ENCODE peak calls at places on chromosomes 16 and 17, in six cellular contexts. One of them, this sample, is unnamed.

GRCh38 chr16:3274490-3274889 is 8.8 kb upstream of the ZNF263 start:
- DNase-seq in activated CD4-positive, alpha-beta T cell treated with anti-CD3 and anti-CD28 coated beads, Interleukin-2, amount 10 ng/mL, durations not matched to agents 24 days and 14 days: no peak
- DNase-seq in activated T-cell treated with anti-CD3 and anti-CD28 coated beads, Interleukin-2, amount 50 U/mL, for 48 hours: no peak
- DNase-seq in hepatic stellate cell: no peak
- DNase-seq in endothelial cell: no peak
- DNase-seq in right lobe of liver: no peak
- DNase-seq in this sample: no peak

GRCh38 chr17:44467108-44467507 is 36.1 kb downstream of the GPATCH8 start:
- DNase-seq in endothelial cell: no peak
- DNase-seq in right lobe of liver: no peak
- DNase-seq in hepatic stellate cell: no peak
- DNase-seq in activated CD4-positive, alpha-beta T cell treated with anti-CD3 and anti-CD28 coated beads, Interleukin-2, amount 10 ng/mL, durations not matched to agents 24 days and 14 days: no peak
- DNase-seq in activated T-cell treated with anti-CD3 and anti-CD28 coated beads, Interleukin-2, amount 50 U/mL, for 48 hours: no peak
- DNase-seq in this sample: no peak

GRCh38 chr17:56977673-56978395 is at the start of gene SCPEP1:
- DNase-seq in hepatic stellate cell: peak; percentile 91
- DNase-seq in activated T-cell treated with anti-CD3 and anti-CD28 coated beads, Interleukin-2, amount 50 U/mL, for 48 hours: peak; percentile 89
- DNase-seq in activated CD4-positive, alpha-beta T cell treated with anti-CD3 and anti-CD28 coated beads, Interleukin-2, amount 10 ng/mL, durations not matched to agents 24 days and 14 days: peak; percentile 93
- DNase-seq in endothelial cell: peak; percentile 81
- DNase-seq in right lobe of liver: peak; percentile 87
- DNase-seq in this sample: peak; percentile 45

GRCh38 chr16:87361916-87362619 is 21.5 kb downstream of the FBXO31 start:
- DNase-seq in activated CD4-positive, alpha-beta T cell treated with anti-CD3 and anti-CD28 coated beads, Interleukin-2, amount 10 ng/mL, durations not matched to agents 24 days and 14 days: no peak
- DNase-seq in right lobe of liver: no peak
- DNase-seq in endothelial cell: no peak
- DNase-seq in hepatic stellate cell: no peak
- DNase-seq in activated T-cell treated with anti-CD3 and anti-CD28 coated beads, Interleukin-2, amount 50 U/mL, for 48 hours: no peak
- DNase-seq in this sample: no peak

GRCh38 chr17:37744961-37745800 is at the start of gene HNF1B:
- DNase-seq in activated CD4-positive, alpha-beta T cell treated with anti-CD3 and anti-CD28 coated beads, Interleukin-2, amount 10 ng/mL, durations not matched to agents 24 days and 14 days: peak; percentile 71
- DNase-seq in right lobe of liver: peak; percentile 80
- DNase-seq in endothelial cell: no peak
- DNase-seq in activated T-cell treated with anti-CD3 and anti-CD28 coated beads, Interleukin-2, amount 50 U/mL, for 48 hours: peak; percentile 33
- DNase-seq in hepatic stellate cell: no peak
- DNase-seq in this sample: no peak

GRCh38 chr16:65059421-65059980 is 62.4 kb downstream of the CDH11 start:
- DNase-seq in hepatic stellate cell: no peak
- DNase-seq in endothelial cell: no peak
- DNase-seq in right lobe of liver: no peak
- DNase-seq in activated CD4-positive, alpha-beta T cell treated with anti-CD3 and anti-CD28 coated beads, Interleukin-2, amount 10 ng/mL, durations not matched to agents 24 days and 14 days: no peak
- DNase-seq in activated T-cell treated with anti-CD3 and anti-CD28 coated beads, Interleukin-2, amount 50 U/mL, for 48 hours: no peak
- DNase-seq in this sample: no peak

GRCh38 chr16:89067677-89068076 is 26.0 kb upstream of the ACSF3 start:
- DNase-seq in activated T-cell treated with anti-CD3 and anti-CD28 coated beads, Interleukin-2, amount 50 U/mL, for 48 hours: no peak
- DNase-seq in right lobe of liver: no peak
- DNase-seq in activated CD4-positive, alpha-beta T cell treated with anti-CD3 and anti-CD28 coated beads, Interleukin-2, amount 10 ng/mL, durations not matched to agents 24 days and 14 days: no peak
- DNase-seq in endothelial cell: no peak
- DNase-seq in hepatic stellate cell: no peak
- DNase-seq in this sample: no peak

GRCh38 chr17:27776882-27777624 is 23.3 kb downstream of the NOS2 start:
- DNase-seq in activated CD4-positive, alpha-beta T cell treated with anti-CD3 and anti-CD28 coated beads, Interleukin-2, amount 10 ng/mL, durations not matched to agents 24 days and 14 days: no peak
- DNase-seq in activated T-cell treated with anti-CD3 and anti-CD28 coated beads, Interleukin-2, amount 50 U/mL, for 48 hours: no peak
- DNase-seq in endothelial cell: no peak
- DNase-seq in hepatic stellate cell: no peak
- DNase-seq in right lobe of liver: no peak
- DNase-seq in this sample: no peak

GRCh38 chr17:20216154-20216815 is 207.1 kb downstream of the SPECC1 start:
- DNase-seq in hepatic stellate cell: no peak
- DNase-seq in activated CD4-positive, alpha-beta T cell treated with anti-CD3 and anti-CD28 coated beads, Interleukin-2, amount 10 ng/mL, durations not matched to agents 24 days and 14 days: no peak
- DNase-seq in endothelial cell: no peak
- DNase-seq in right lobe of liver: no peak
- DNase-seq in activated T-cell treated with anti-CD3 and anti-CD28 coated beads, Interleukin-2, amount 50 U/mL, for 48 hours: no peak
- DNase-seq in this sample: no peak

GRCh38 chr16:56824335-56824734 is 40.7 kb upstream of the SLC12A3 start:
- DNase-seq in activated CD4-positive, alpha-beta T cell treated with anti-CD3 and anti-CD28 coated beads, Interleukin-2, amount 10 ng/mL, durations not matched to agents 24 days and 14 days: no peak
- DNase-seq in activated T-cell treated with anti-CD3 and anti-CD28 coated beads, Interleukin-2, amount 50 U/mL, for 48 hours: no peak
- DNase-seq in right lobe of liver: no peak
- DNase-seq in hepatic stellate cell: peak; percentile 18
- DNase-seq in endothelial cell: no peak
- DNase-seq in this sample: no peak

GRCh38 chr17:52678211-52678610 is 519.7 kb upstream of the CA10 start:
- DNase-seq in endothelial cell: no peak
- DNase-seq in hepatic stellate cell: no peak
- DNase-seq in activated T-cell treated with anti-CD3 and anti-CD28 coated beads, Interleukin-2, amount 50 U/mL, for 48 hours: no peak
- DNase-seq in right lobe of liver: no peak
- DNase-seq in activated CD4-positive, alpha-beta T cell treated with anti-CD3 and anti-CD28 coated beads, Interleukin-2, amount 10 ng/mL, durations not matched to agents 24 days and 14 days: no peak
- DNase-seq in this sample: no peak

GRCh38 chr16:60907645-60908044 is 1128.6 kb downstream of the CDH8 start:
- DNase-seq in hepatic stellate cell: no peak
- DNase-seq in activated T-cell treated with anti-CD3 and anti-CD28 coated beads, Interleukin-2, amount 50 U/mL, for 48 hours: no peak
- DNase-seq in endothelial cell: no peak
- DNase-seq in right lobe of liver: no peak
- DNase-seq in activated CD4-positive, alpha-beta T cell treated with anti-CD3 and anti-CD28 coated beads, Interleukin-2, amount 10 ng/mL, durations not matched to agents 24 days and 14 days: no peak
- DNase-seq in this sample: no peak

GRCh38 chr17:10226930-10227695 is 28.7 kb upstream of the GAS7 start:
- DNase-seq in activated T-cell treated with anti-CD3 and anti-CD28 coated beads, Interleukin-2, amount 50 U/mL, for 48 hours: peak; percentile 63
- DNase-seq in hepatic stellate cell: no peak
- DNase-seq in activated CD4-positive, alpha-beta T cell treated with anti-CD3 and anti-CD28 coated beads, Interleukin-2, amount 10 ng/mL, durations not matched to agents 24 days and 14 days: peak; percentile 76
- DNase-seq in right lobe of liver: peak; percentile 54
- DNase-seq in endothelial cell: peak; percentile 68
- DNase-seq in this sample: no peak

GRCh38 chr17:78962345-78962983 is 17.3 kb downstream of the LGALS3BP start:
- DNase-seq in right lobe of liver: no peak
- DNase-seq in activated T-cell treated with anti-CD3 and anti-CD28 coated beads, Interleukin-2, amount 50 U/mL, for 48 hours: no peak
- DNase-seq in endothelial cell: no peak
- DNase-seq in activated CD4-positive, alpha-beta T cell treated with anti-CD3 and anti-CD28 coated beads, Interleukin-2, amount 10 ng/mL, durations not matched to agents 24 days and 14 days: no peak
- DNase-seq in hepatic stellate cell: peak; percentile 49
- DNase-seq in this sample: no peak

GRCh38 chr17:73539176-73539575 is 105.1 kb downstream of the SDK2 start:
- DNase-seq in hepatic stellate cell: no peak
- DNase-seq in right lobe of liver: no peak
- DNase-seq in endothelial cell: no peak
- DNase-seq in activated T-cell treated with anti-CD3 and anti-CD28 coated beads, Interleukin-2, amount 50 U/mL, for 48 hours: no peak
- DNase-seq in activated CD4-positive, alpha-beta T cell treated with anti-CD3 and anti-CD28 coated beads, Interleukin-2, amount 10 ng/mL, durations not matched to agents 24 days and 14 days: no peak
- DNase-seq in this sample: no peak

GRCh38 chr16:20944861-20945390 is 44.4 kb downstream of the LYRM1 start:
- DNase-seq in activated CD4-positive, alpha-beta T cell treated with anti-CD3 and anti-CD28 coated beads, Interleukin-2, amount 10 ng/mL, durations not matched to agents 24 days and 14 days: peak; percentile 89
- DNase-seq in hepatic stellate cell: no peak
- DNase-seq in right lobe of liver: no peak
- DNase-seq in endothelial cell: no peak
- DNase-seq in activated T-cell treated with anti-CD3 and anti-CD28 coated beads, Interleukin-2, amount 50 U/mL, for 48 hours: peak; percentile 70
- DNase-seq in this sample: no peak

GRCh38 chr16:69182730-69183416 is 4.1 kb upstream of the SNTB2 start:
- DNase-seq in hepatic stellate cell: no peak
- DNase-seq in endothelial cell: no peak
- DNase-seq in activated T-cell treated with anti-CD3 and anti-CD28 coated beads, Interleukin-2, amount 50 U/mL, for 48 hours: no peak
- DNase-seq in activated CD4-positive, alpha-beta T cell treated with anti-CD3 and anti-CD28 coated beads, Interleukin-2, amount 10 ng/mL, durations not matched to agents 24 days and 14 days: no peak
- DNase-seq in right lobe of liver: peak; percentile 54
- DNase-seq in this sample: no peak

GRCh38 chr17:33318241-33318640 is 25.1 kb upstream of the ASIC2 start:
- DNase-seq in activated CD4-positive, alpha-beta T cell treated with anti-CD3 and anti-CD28 coated beads, Interleukin-2, amount 10 ng/mL, durations not matched to agents 24 days and 14 days: no peak
- DNase-seq in activated T-cell treated with anti-CD3 and anti-CD28 coated beads, Interleukin-2, amount 50 U/mL, for 48 hours: no peak
- DNase-seq in right lobe of liver: no peak
- DNase-seq in endothelial cell: no peak
- DNase-seq in hepatic stellate cell: no peak
- DNase-seq in this sample: no peak

GRCh38 chr16:13897806-13898205 is 22.1 kb upstream of the ERCC4 start:
- DNase-seq in right lobe of liver: no peak
- DNase-seq in hepatic stellate cell: no peak
- DNase-seq in activated T-cell treated with anti-CD3 and anti-CD28 coated beads, Interleukin-2, amount 50 U/mL, for 48 hours: no peak
- DNase-seq in activated CD4-positive, alpha-beta T cell treated with anti-CD3 and anti-CD28 coated beads, Interleukin-2, amount 10 ng/mL, durations not matched to agents 24 days and 14 days: no peak
- DNase-seq in endothelial cell: no peak
- DNase-seq in this sample: no peak

GRCh38 chr16:51402785-51403184 is 251.7 kb upstream of the SALL1 start:
- DNase-seq in right lobe of liver: peak; percentile 67
- DNase-seq in hepatic stellate cell: no peak
- DNase-seq in endothelial cell: no peak
- DNase-seq in activated T-cell treated with anti-CD3 and anti-CD28 coated beads, Interleukin-2, amount 50 U/mL, for 48 hours: no peak
- DNase-seq in activated CD4-positive, alpha-beta T cell treated with anti-CD3 and anti-CD28 coated beads, Interleukin-2, amount 10 ng/mL, durations not matched to agents 24 days and 14 days: no peak
- DNase-seq in this sample: no peak

GRCh38 chr17:30588798-30589247 is 111.6 kb downstream of the GOSR1 start:
- DNase-seq in hepatic stellate cell: no peak
- DNase-seq in endothelial cell: no peak
- DNase-seq in right lobe of liver: no peak
- DNase-seq in activated CD4-positive, alpha-beta T cell treated with anti-CD3 and anti-CD28 coated beads, Interleukin-2, amount 10 ng/mL, durations not matched to agents 24 days and 14 days: no peak
- DNase-seq in activated T-cell treated with anti-CD3 and anti-CD28 coated beads, Interleukin-2, amount 50 U/mL, for 48 hours: no peak
- DNase-seq in this sample: no peak

GRCh38 chr17:5758651-5759050 is 174.3 kb upstream of the NLRP1 start:
- DNase-seq in activated CD4-positive, alpha-beta T cell treated with anti-CD3 and anti-CD28 coated beads, Interleukin-2, amount 10 ng/mL, durations not matched to agents 24 days and 14 days: no peak
- DNase-seq in hepatic stellate cell: no peak
- DNase-seq in endothelial cell: no peak
- DNase-seq in activated T-cell treated with anti-CD3 and anti-CD28 coated beads, Interleukin-2, amount 50 U/mL, for 48 hours: no peak
- DNase-seq in right lobe of liver: no peak
- DNase-seq in this sample: no peak

GRCh38 chr17:29207986-29208385 is 27.8 kb upstream of the MYO18A start:
- DNase-seq in hepatic stellate cell: no peak
- DNase-seq in right lobe of liver: no peak
- DNase-seq in endothelial cell: no peak
- DNase-seq in activated T-cell treated with anti-CD3 and anti-CD28 coated beads, Interleukin-2, amount 50 U/mL, for 48 hours: no peak
- DNase-seq in activated CD4-positive, alpha-beta T cell treated with anti-CD3 and anti-CD28 coated beads, Interleukin-2, amount 10 ng/mL, durations not matched to agents 24 days and 14 days: no peak
- DNase-seq in this sample: no peak

GRCh38 chr16:23398987-23399805 is 53.8 kb downstream of the COG7 start:
- DNase-seq in activated T-cell treated with anti-CD3 and anti-CD28 coated beads, Interleukin-2, amount 50 U/mL, for 48 hours: no peak
- DNase-seq in activated CD4-positive, alpha-beta T cell treated with anti-CD3 and anti-CD28 coated beads, Interleukin-2, amount 10 ng/mL, durations not matched to agents 24 days and 14 days: no peak
- DNase-seq in right lobe of liver: no peak
- DNase-seq in hepatic stellate cell: no peak
- DNase-seq in endothelial cell: peak; percentile 21
- DNase-seq in this sample: no peak

GRCh38 chr17:2695243-2695960 is 16.2 kb downstream of the CLUH start:
- DNase-seq in right lobe of liver: peak; percentile 47
- DNase-seq in activated CD4-positive, alpha-beta T cell treated with anti-CD3 and anti-CD28 coated beads, Interleukin-2, amount 10 ng/mL, durations not matched to agents 24 days and 14 days: no peak
- DNase-seq in hepatic stellate cell: no peak
- DNase-seq in endothelial cell: no peak
- DNase-seq in activated T-cell treated with anti-CD3 and anti-CD28 coated beads, Interleukin-2, amount 50 U/mL, for 48 hours: peak; percentile 12
- DNase-seq in this sample: no peak

GRCh38 chr17:68600881-68601564 is at the start of gene FAM20A:
- DNase-seq in endothelial cell: peak; percentile 19
- DNase-seq in activated T-cell treated with anti-CD3 and anti-CD28 coated beads, Interleukin-2, amount 50 U/mL, for 48 hours: peak; percentile 29
- DNase-seq in hepatic stellate cell: no peak
- DNase-seq in activated CD4-positive, alpha-beta T cell treated with anti-CD3 and anti-CD28 coated beads, Interleukin-2, amount 10 ng/mL, durations not matched to agents 24 days and 14 days: no peak
- DNase-seq in right lobe of liver: peak; percentile 96
- DNase-seq in this sample: no peak

GRCh38 chr17:81858170-81858966 is 2.0 kb downstream of the P4HB start:
- DNase-seq in activated T-cell treated with anti-CD3 and anti-CD28 coated beads, Interleukin-2, amount 50 U/mL, for 48 hours: no peak
- DNase-seq in endothelial cell: no peak
- DNase-seq in right lobe of liver: peak; percentile 63
- DNase-seq in hepatic stellate cell: no peak
- DNase-seq in activated CD4-positive, alpha-beta T cell treated with anti-CD3 and anti-CD28 coated beads, Interleukin-2, amount 10 ng/mL, durations not matched to agents 24 days and 14 days: no peak
- DNase-seq in this sample: no peak

GRCh38 chr17:19755392-19755791 is 7.3 kb upstream of the ALDH3A1 start:
- DNase-seq in right lobe of liver: no peak
- DNase-seq in hepatic stellate cell: no peak
- DNase-seq in activated CD4-positive, alpha-beta T cell treated with anti-CD3 and anti-CD28 coated beads, Interleukin-2, amount 10 ng/mL, durations not matched to agents 24 days and 14 days: no peak
- DNase-seq in activated T-cell treated with anti-CD3 and anti-CD28 coated beads, Interleukin-2, amount 50 U/mL, for 48 hours: no peak
- DNase-seq in endothelial cell: no peak
- DNase-seq in this sample: no peak

GRCh38 chr17:70137451-70138230 is 31.7 kb upstream of the KCNJ2 start:
- DNase-seq in hepatic stellate cell: peak; percentile 69
- DNase-seq in activated T-cell treated with anti-CD3 and anti-CD28 coated beads, Interleukin-2, amount 50 U/mL, for 48 hours: peak; percentile 26
- DNase-seq in right lobe of liver: no peak
- DNase-seq in endothelial cell: no peak
- DNase-seq in activated CD4-positive, alpha-beta T cell treated with anti-CD3 and anti-CD28 coated beads, Interleukin-2, amount 10 ng/mL, durations not matched to agents 24 days and 14 days: peak; percentile 76
- DNase-seq in this sample: peak; percentile 64

GRCh38 chr17:82245144-82246039 is 16.6 kb downstream of the SLC16A3 start:
- DNase-seq in hepatic stellate cell: no peak
- DNase-seq in activated T-cell treated with anti-CD3 and anti-CD28 coated beads, Interleukin-2, amount 50 U/mL, for 48 hours: no peak
- DNase-seq in right lobe of liver: no peak
- DNase-seq in activated CD4-positive, alpha-beta T cell treated with anti-CD3 and anti-CD28 coated beads, Interleukin-2, amount 10 ng/mL, durations not matched to agents 24 days and 14 days: no peak
- DNase-seq in endothelial cell: no peak
- DNase-seq in this sample: no peak

GRCh38 chr16:87628940-87629339 is 26.6 kb downstream of the JPH3 start:
- DNase-seq in activated T-cell treated with anti-CD3 and anti-CD28 coated beads, Interleukin-2, amount 50 U/mL, for 48 hours: no peak
- DNase-seq in hepatic stellate cell: no peak
- DNase-seq in right lobe of liver: no peak
- DNase-seq in endothelial cell: no peak
- DNase-seq in activated CD4-positive, alpha-beta T cell treated with anti-CD3 and anti-CD28 coated beads, Interleukin-2, amount 10 ng/mL, durations not matched to agents 24 days and 14 days: no peak
- DNase-seq in this sample: peak; percentile 29

This sample was measured in GM04504.